ENCODE peak calls at places on chromosomes 5 and 9, in seven cellular contexts. J is trophoblast cell, Q is GM23248, B is mesendoderm, P is mammary epithelial cell, V is neural progenitor cell, R is HCT116. O is an unnamed sample.

GRCh38 chr5:128315671-128316070 is 222.4 kb downstream of the FBN2 start:
- DNase-seq in J (peak; percentile 92), Q (no peak), B (no peak), P (peak; percentile 78), V (no peak), R (no peak), O (no peak)

GRCh38 chr9:37215456-37216229 is 95.3 kb downstream of the ZCCHC7 start:
- DNase-seq in J (no peak), Q (peak; percentile 64), B (no peak), P (peak; percentile 23), V (no peak), R (no peak), O (peak; percentile 12)

GRCh38 chr5:178284095-178284675 is 51.6 kb upstream of the PHYKPL start:
- DNase-seq in J (peak; percentile 29), Q (no peak), B (peak; percentile 52), P (peak; percentile 5), V (peak; percentile 52), R (peak; percentile 26), O (no peak)

GRCh38 chr9:136764301-136764891 is at the start of gene LCN15:
- DNase-seq in J (no peak), Q (no peak), B (no peak), P (no peak), V (no peak), R (no peak), O (no peak)

GRCh38 chr9:106420511-106420944 is 442.4 kb upstream of the ZNF462 start:
- DNase-seq in J (no peak), Q (no peak), B (no peak), P (peak; percentile 51), V (no peak), R (no peak), O (no peak)

GRCh38 chr5:86074297-86074696 is 543.4 kb upstream of the COX7C start:
- DNase-seq in J (peak; percentile 35), Q (no peak), B (no peak), P (no peak), V (no peak), R (no peak), O (no peak)

GRCh38 chr5:135488727-135489465 is 36.7 kb upstream of the TIFAB start:
- DNase-seq in J (no peak), Q (peak; percentile 83), B (peak; percentile 91), P (peak; percentile 57), V (peak; percentile 97), R (peak; percentile 37), O (peak; percentile 85)

GRCh38 chr9:69175488-69175872 is 1.4 kb downstream of the TJP2 start:
- DNase-seq in J (no peak), Q (peak; percentile 82), B (no peak), P (no peak), V (peak; percentile 30), R (no peak), O (peak; percentile 61)

GRCh38 chr5:151892393-151892792 is 32.3 kb downstream of the GLRA1 start:
- DNase-seq in J (no peak), Q (no peak), B (no peak), P (no peak), V (no peak), R (no peak), O (no peak)

GRCh38 chr5:66967826-66968262 is 228.8 kb downstream of the CD180 start:
- DNase-seq in J (no peak), Q (peak; percentile 48), B (no peak), P (no peak), V (no peak), R (no peak), O (no peak)

GRCh38 chr9:130635721-130636647 is 28.4 kb upstream of the PRDM12 start:
- DNase-seq in J (no peak), Q (no peak), B (no peak), P (no peak), V (no peak), R (no peak), O (no peak)

GRCh38 chr5:145925803-145926202 is 10.6 kb upstream of the SH3RF2 start:
- DNase-seq in J (peak; percentile 23), Q (peak; percentile 75), B (no peak), P (peak; percentile 97), V (no peak), R (no peak), O (peak; percentile 65)

GRCh38 chr5:136036991-136037705 is 8.4 kb downstream of the TGFBI start:
- DNase-seq in J (no peak), Q (peak; percentile 85), B (no peak), P (peak; percentile 91), V (no peak), R (no peak), O (no peak)

GRCh38 chr5:77841616-77842015 is 65.5 kb upstream of the TBCA start:
- DNase-seq in J (no peak), Q (no peak), B (no peak), P (no peak), V (no peak), R (no peak), O (no peak)

GRCh38 chr5:5229405-5229804 is 89.3 kb downstream of the ADAMTS16 start:
- DNase-seq in J (no peak), Q (no peak), B (no peak), P (no peak), V (no peak), R (no peak), O (no peak)

GRCh38 chr5:179865471-179866240 is 7.0 kb upstream of the MRNIP start:
- DNase-seq in J (no peak), Q (no peak), B (no peak), P (peak; percentile 19), V (no peak), R (no peak), O (no peak)

GRCh38 chr9:75855509-75855908 is 35.0 kb upstream of the PCSK5 start:
- DNase-seq in J (peak; percentile 84), Q (peak; percentile 46), B (peak; percentile 53), P (peak; percentile 16), V (peak; percentile 49), R (peak; percentile 18), O (peak; percentile 71)

GRCh38 chr9:130890869-130891698 is 5.5 kb downstream of the QRFP start:
- DNase-seq in J (no peak), Q (no peak), B (no peak), P (no peak), V (no peak), R (no peak), O (no peak)

GRCh38 chr5:146066968-146067367 is 38.4 kb downstream of the PLAC8L1 start:
- DNase-seq in J (no peak), Q (no peak), B (no peak), P (no peak), V (no peak), R (no peak), O (no peak)

GRCh38 chr5:149790276-149790675 is 60.2 kb downstream of the PPARGC1B start:
- DNase-seq in J (no peak), Q (no peak), B (no peak), P (no peak), V (no peak), R (no peak), O (no peak)

GRCh38 chr5:40796487-40796889 is 1.7 kb downstream of the PRKAA1 start:
- DNase-seq in J (peak; percentile 19), Q (peak; percentile 76), B (no peak), P (peak; percentile 1), V (no peak), R (no peak), O (peak; percentile 71)

GRCh38 chr5:76850543-76851140 is 828 bp downstream of the S100Z start:
- DNase-seq in J (no peak), Q (no peak), B (no peak), P (no peak), V (no peak), R (no peak), O (no peak)

GRCh38 chr5:7762267-7762666 is 88.7 kb downstream of the CFAP90 start:
- DNase-seq in J (peak; percentile 38), Q (no peak), B (no peak), P (no peak), V (peak; percentile 9), R (no peak), O (no peak)

GRCh38 chr9:128702445-128702948 is at the start of gene PKN3:
- DNase-seq in J (peak; percentile 92), Q (peak; percentile 90), B (peak; percentile 92), P (peak; percentile 71), V (peak; percentile 95), R (peak; percentile 69), O (peak; percentile 95)
- H3K9ac ChIP-seq in J (peak within 1 kb of the TSS; percentile 89), Q (peak within 1 kb of the TSS; percentile 67), B (peak within 1 kb of the TSS; percentile 88), P (peak within 1 kb of the TSS; percentile 15), V (no peak within 1 kb of the TSS), R (peak within 1 kb of the TSS; percentile 95), O (peak within 1 kb of the TSS; percentile 62)

GRCh38 chr5:131281133-131281867 is 17.4 kb downstream of the CDC42SE2 start:
- DNase-seq in J (peak; percentile 50), Q (peak; percentile 16), B (no peak), P (no peak), V (no peak), R (no peak), O (no peak)
- H3K9ac ChIP-seq in J (no peak overlapping the region), Q (no peak overlapping the region), B (no peak overlapping the region), P (peak overlapping the region; percentile 34), V (no peak overlapping the region), R (no peak overlapping the region), O (no peak overlapping the region)

GRCh38 chr5:59251627-59252026 is 641.9 kb downstream of the PDE4D start:
- DNase-seq in J (no peak), Q (no peak), B (no peak), P (no peak), V (no peak), R (no peak), O (no peak)

GRCh38 chr5:59249160-59249559 is 644.4 kb downstream of the PDE4D start:
- DNase-seq in J (no peak), Q (no peak), B (no peak), P (no peak), V (no peak), R (no peak), O (no peak)

GRCh38 chr5:59246470-59247250 is 646.9 kb downstream of the PDE4D start:
- DNase-seq in J (no peak), Q (no peak), B (no peak), P (peak; percentile 53), V (no peak), R (no peak), O (peak; percentile 5)

GRCh38 chr5:59253625-59254024 is 639.9 kb downstream of the PDE4D start:
- DNase-seq in J (no peak), Q (no peak), B (no peak), P (no peak), V (no peak), R (no peak), O (no peak)

GRCh38 chr5:59249726-59250125 is 643.8 kb downstream of the PDE4D start:
- DNase-seq in J (no peak), Q (no peak), B (no peak), P (no peak), V (no peak), R (no peak), O (no peak)
- H3K9ac ChIP-seq in J (no peak overlapping the region), Q (no peak overlapping the region), B (no peak overlapping the region), P (no peak overlapping the region), V (no peak overlapping the region), R (no peak overlapping the region), O (no peak overlapping the region)

DNA sequence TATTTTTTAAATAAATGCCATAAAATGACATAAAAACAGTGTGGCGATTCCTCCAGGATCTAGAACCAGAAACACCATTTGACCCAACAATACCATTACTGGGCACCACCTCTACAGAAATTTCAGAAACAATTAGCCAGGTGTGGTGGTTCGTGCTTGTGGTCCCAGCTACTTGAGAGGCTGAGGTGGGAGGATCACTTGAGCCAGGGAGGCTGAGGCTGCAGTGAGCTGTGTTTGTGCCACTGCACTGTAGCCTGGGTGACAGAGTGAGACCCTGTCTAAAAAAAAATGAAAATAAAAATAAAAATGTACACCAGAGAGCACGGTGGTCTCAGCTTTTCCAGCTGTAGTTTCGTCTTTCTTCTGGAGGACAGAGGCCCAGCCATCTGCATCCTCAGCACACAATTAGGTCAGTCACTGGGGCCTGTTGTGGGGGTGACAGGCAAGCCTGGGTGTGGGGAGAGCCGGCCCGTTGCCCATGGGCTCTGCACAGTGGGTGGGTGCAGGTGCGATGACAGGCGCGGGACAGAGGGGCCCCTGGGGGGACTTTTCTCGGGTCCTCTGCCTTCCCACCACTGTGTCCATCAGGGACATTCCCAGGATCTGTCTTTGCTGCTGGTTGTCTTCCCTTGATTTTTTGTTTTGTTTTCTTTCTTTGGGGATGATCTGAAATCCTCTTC is 9.8 kb downstream of the COL5A1 start:
- DNase-seq in J (no peak), Q (no peak), B (no peak), P (no peak), V (no peak), R (no peak), O (no peak)
- H3K9ac ChIP-seq in J (no peak overlapping the region), Q (peak overlapping the region; percentile 30), B (no peak overlapping the region), P (no peak overlapping the region), V (no peak overlapping the region), R (no peak overlapping the region), O (no peak overlapping the region)

O was measured in adipocyte.